ENCODE peak calls at places on chromosomes 7 and 10, in nine cellular contexts. One of them, this sample, is unnamed.

GRCh38 chr7:102178410-102178809 is 108.3 kb upstream of the SH2B2 start:
- DNase-seq in activated T-helper 1 cell treated with Interleukin-2 at 50 U/mL for 16 hours: no peak
- DNase-seq in neuronal stem cell: no peak
- DNase-seq in Calu3: no peak
- DNase-seq in activated naive CD4-positive, alpha-beta T cell treated with anti-CD3 and anti-CD28 coated beads, Interleukin-2, amount 50 U/mL, for 16 hours: no peak
- DNase-seq in lower lobe of right lung: no peak
- DNase-seq in activated CD4-positive, alpha-beta memory T cell treated with anti-CD3 and anti-CD28 coated beads, Interleukin-2, amount 10 ng/mL, durations not matched to agents 7 days and 5 days: no peak
- DNase-seq in stimulated activated CD4-positive, alpha-beta T cell treated with anti-CD3 and anti-CD28 coated beads, Interleukin-2, amount 100 ng/mL, for 48 hours: no peak
- DNase-seq in NCI-H524 treated with DMSO at 0.1 percent for 48 hours: no peak
- DNase-seq in this sample: no peak

GRCh38 chr10:80137926-80138325 is 5.4 kb downstream of the PLAC9 start:
- DNase-seq in Calu3: no peak
- DNase-seq in NCI-H524 treated with DMSO at 0.1 percent for 48 hours: no peak
- DNase-seq in stimulated activated CD4-positive, alpha-beta T cell treated with anti-CD3 and anti-CD28 coated beads, Interleukin-2, amount 100 ng/mL, for 48 hours: no peak
- DNase-seq in lower lobe of right lung: no peak
- DNase-seq in activated T-helper 1 cell treated with Interleukin-2 at 50 U/mL for 16 hours: no peak
- DNase-seq in activated CD4-positive, alpha-beta memory T cell treated with anti-CD3 and anti-CD28 coated beads, Interleukin-2, amount 10 ng/mL, durations not matched to agents 7 days and 5 days: no peak
- DNase-seq in neuronal stem cell: no peak
- DNase-seq in activated naive CD4-positive, alpha-beta T cell treated with anti-CD3 and anti-CD28 coated beads, Interleukin-2, amount 50 U/mL, for 16 hours: no peak
- DNase-seq in this sample: no peak

GRCh38 chr10:122147731-122148130 is 123.4 kb upstream of the BTBD16 start:
- DNase-seq in stimulated activated CD4-positive, alpha-beta T cell treated with anti-CD3 and anti-CD28 coated beads, Interleukin-2, amount 100 ng/mL, for 48 hours: no peak
- DNase-seq in activated CD4-positive, alpha-beta memory T cell treated with anti-CD3 and anti-CD28 coated beads, Interleukin-2, amount 10 ng/mL, durations not matched to agents 7 days and 5 days: no peak
- DNase-seq in activated T-helper 1 cell treated with Interleukin-2 at 50 U/mL for 16 hours: no peak
- DNase-seq in activated naive CD4-positive, alpha-beta T cell treated with anti-CD3 and anti-CD28 coated beads, Interleukin-2, amount 50 U/mL, for 16 hours: no peak
- DNase-seq in lower lobe of right lung: no peak
- DNase-seq in Calu3: no peak
- DNase-seq in NCI-H524 treated with DMSO at 0.1 percent for 48 hours: no peak
- DNase-seq in neuronal stem cell: no peak
- DNase-seq in this sample: no peak

GRCh38 chr7:157228864-157229422 is 90.2 kb downstream of the UBE3C start:
- DNase-seq in lower lobe of right lung: no peak
- DNase-seq in activated CD4-positive, alpha-beta memory T cell treated with anti-CD3 and anti-CD28 coated beads, Interleukin-2, amount 10 ng/mL, durations not matched to agents 7 days and 5 days: peak; percentile 38
- DNase-seq in activated naive CD4-positive, alpha-beta T cell treated with anti-CD3 and anti-CD28 coated beads, Interleukin-2, amount 50 U/mL, for 16 hours: peak; percentile 28
- DNase-seq in activated T-helper 1 cell treated with Interleukin-2 at 50 U/mL for 16 hours: no peak
- DNase-seq in Calu3: peak; percentile 29
- DNase-seq in neuronal stem cell: no peak
- DNase-seq in stimulated activated CD4-positive, alpha-beta T cell treated with anti-CD3 and anti-CD28 coated beads, Interleukin-2, amount 100 ng/mL, for 48 hours: no peak
- DNase-seq in NCI-H524 treated with DMSO at 0.1 percent for 48 hours: no peak
- DNase-seq in this sample: no peak

GRCh38 chr7:65746398-65746669 is 126.5 kb upstream of the VKORC1L1 start:
- DNase-seq in neuronal stem cell: no peak
- DNase-seq in activated CD4-positive, alpha-beta memory T cell treated with anti-CD3 and anti-CD28 coated beads, Interleukin-2, amount 10 ng/mL, durations not matched to agents 7 days and 5 days: no peak
- DNase-seq in lower lobe of right lung: no peak
- DNase-seq in Calu3: no peak
- DNase-seq in activated naive CD4-positive, alpha-beta T cell treated with anti-CD3 and anti-CD28 coated beads, Interleukin-2, amount 50 U/mL, for 16 hours: no peak
- DNase-seq in stimulated activated CD4-positive, alpha-beta T cell treated with anti-CD3 and anti-CD28 coated beads, Interleukin-2, amount 100 ng/mL, for 48 hours: no peak
- DNase-seq in activated T-helper 1 cell treated with Interleukin-2 at 50 U/mL for 16 hours: no peak
- DNase-seq in NCI-H524 treated with DMSO at 0.1 percent for 48 hours: no peak
- DNase-seq in this sample: no peak

GRCh38 chr7:151432658-151433521 is 7.1 kb downstream of the CRYGN start:
- DNase-seq in stimulated activated CD4-positive, alpha-beta T cell treated with anti-CD3 and anti-CD28 coated beads, Interleukin-2, amount 100 ng/mL, for 48 hours: peak; percentile 42
- DNase-seq in Calu3: no peak
- DNase-seq in lower lobe of right lung: no peak
- DNase-seq in activated naive CD4-positive, alpha-beta T cell treated with anti-CD3 and anti-CD28 coated beads, Interleukin-2, amount 50 U/mL, for 16 hours: peak; percentile 63
- DNase-seq in neuronal stem cell: no peak
- DNase-seq in activated T-helper 1 cell treated with Interleukin-2 at 50 U/mL for 16 hours: peak; percentile 37
- DNase-seq in NCI-H524 treated with DMSO at 0.1 percent for 48 hours: no peak
- DNase-seq in activated CD4-positive, alpha-beta memory T cell treated with anti-CD3 and anti-CD28 coated beads, Interleukin-2, amount 10 ng/mL, durations not matched to agents 7 days and 5 days: peak; percentile 71
- DNase-seq in this sample: no peak

GRCh38 chr7:47669178-47669878 is 87.4 kb upstream of the TNS3 start:
- DNase-seq in activated CD4-positive, alpha-beta memory T cell treated with anti-CD3 and anti-CD28 coated beads, Interleukin-2, amount 10 ng/mL, durations not matched to agents 7 days and 5 days: no peak
- DNase-seq in neuronal stem cell: no peak
- DNase-seq in Calu3: peak; percentile 85
- DNase-seq in activated naive CD4-positive, alpha-beta T cell treated with anti-CD3 and anti-CD28 coated beads, Interleukin-2, amount 50 U/mL, for 16 hours: no peak
- DNase-seq in NCI-H524 treated with DMSO at 0.1 percent for 48 hours: no peak
- DNase-seq in stimulated activated CD4-positive, alpha-beta T cell treated with anti-CD3 and anti-CD28 coated beads, Interleukin-2, amount 100 ng/mL, for 48 hours: no peak
- DNase-seq in activated T-helper 1 cell treated with Interleukin-2 at 50 U/mL for 16 hours: no peak
- DNase-seq in lower lobe of right lung: peak; percentile 79
- DNase-seq in this sample: peak; percentile 95

GRCh38 chr10:133166828-133167692 is 7.0 kb downstream of the KNDC1 start:
- DNase-seq in activated T-helper 1 cell treated with Interleukin-2 at 50 U/mL for 16 hours: no peak
- DNase-seq in Calu3: no peak
- DNase-seq in neuronal stem cell: no peak
- DNase-seq in stimulated activated CD4-positive, alpha-beta T cell treated with anti-CD3 and anti-CD28 coated beads, Interleukin-2, amount 100 ng/mL, for 48 hours: no peak
- DNase-seq in NCI-H524 treated with DMSO at 0.1 percent for 48 hours: no peak
- DNase-seq in activated naive CD4-positive, alpha-beta T cell treated with anti-CD3 and anti-CD28 coated beads, Interleukin-2, amount 50 U/mL, for 16 hours: no peak
- DNase-seq in lower lobe of right lung: peak; percentile 45
- DNase-seq in activated CD4-positive, alpha-beta memory T cell treated with anti-CD3 and anti-CD28 coated beads, Interleukin-2, amount 10 ng/mL, durations not matched to agents 7 days and 5 days: no peak
- DNase-seq in this sample: no peak

GRCh38 chr7:96561892-96562291 is 147.8 kb downstream of the SEM1 start:
- DNase-seq in stimulated activated CD4-positive, alpha-beta T cell treated with anti-CD3 and anti-CD28 coated beads, Interleukin-2, amount 100 ng/mL, for 48 hours: no peak
- DNase-seq in activated T-helper 1 cell treated with Interleukin-2 at 50 U/mL for 16 hours: no peak
- DNase-seq in activated CD4-positive, alpha-beta memory T cell treated with anti-CD3 and anti-CD28 coated beads, Interleukin-2, amount 10 ng/mL, durations not matched to agents 7 days and 5 days: no peak
- DNase-seq in Calu3: no peak
- DNase-seq in NCI-H524 treated with DMSO at 0.1 percent for 48 hours: no peak
- DNase-seq in activated naive CD4-positive, alpha-beta T cell treated with anti-CD3 and anti-CD28 coated beads, Interleukin-2, amount 50 U/mL, for 16 hours: no peak
- DNase-seq in neuronal stem cell: no peak
- DNase-seq in lower lobe of right lung: no peak
- DNase-seq in this sample: no peak

GRCh38 chr7:25389489-25390106 is 161.3 kb upstream of the NPVF start:
- DNase-seq in NCI-H524 treated with DMSO at 0.1 percent for 48 hours: no peak
- DNase-seq in activated naive CD4-positive, alpha-beta T cell treated with anti-CD3 and anti-CD28 coated beads, Interleukin-2, amount 50 U/mL, for 16 hours: no peak
- DNase-seq in neuronal stem cell: peak; percentile 42
- DNase-seq in activated T-helper 1 cell treated with Interleukin-2 at 50 U/mL for 16 hours: no peak
- DNase-seq in stimulated activated CD4-positive, alpha-beta T cell treated with anti-CD3 and anti-CD28 coated beads, Interleukin-2, amount 100 ng/mL, for 48 hours: no peak
- DNase-seq in Calu3: peak; percentile 54
- DNase-seq in activated CD4-positive, alpha-beta memory T cell treated with anti-CD3 and anti-CD28 coated beads, Interleukin-2, amount 10 ng/mL, durations not matched to agents 7 days and 5 days: no peak
- DNase-seq in lower lobe of right lung: no peak
- DNase-seq in this sample: peak; percentile 43

GRCh38 chr10:132714906-132715790 is 70.8 kb downstream of the NKX6-2 start:
- DNase-seq in activated CD4-positive, alpha-beta memory T cell treated with anti-CD3 and anti-CD28 coated beads, Interleukin-2, amount 10 ng/mL, durations not matched to agents 7 days and 5 days: no peak
- DNase-seq in activated naive CD4-positive, alpha-beta T cell treated with anti-CD3 and anti-CD28 coated beads, Interleukin-2, amount 50 U/mL, for 16 hours: no peak
- DNase-seq in stimulated activated CD4-positive, alpha-beta T cell treated with anti-CD3 and anti-CD28 coated beads, Interleukin-2, amount 100 ng/mL, for 48 hours: no peak
- DNase-seq in activated T-helper 1 cell treated with Interleukin-2 at 50 U/mL for 16 hours: no peak
- DNase-seq in NCI-H524 treated with DMSO at 0.1 percent for 48 hours: no peak
- DNase-seq in lower lobe of right lung: peak; percentile 34
- DNase-seq in Calu3: no peak
- DNase-seq in neuronal stem cell: no peak
- DNase-seq in this sample: no peak

GRCh38 chr7:37920619-37921339 is at the start of gene EPDR1:
- DNase-seq in activated T-helper 1 cell treated with Interleukin-2 at 50 U/mL for 16 hours: no peak
- DNase-seq in Calu3: peak; percentile 90
- DNase-seq in neuronal stem cell: peak; percentile 41
- DNase-seq in NCI-H524 treated with DMSO at 0.1 percent for 48 hours: peak; percentile 35
- DNase-seq in stimulated activated CD4-positive, alpha-beta T cell treated with anti-CD3 and anti-CD28 coated beads, Interleukin-2, amount 100 ng/mL, for 48 hours: no peak
- DNase-seq in activated CD4-positive, alpha-beta memory T cell treated with anti-CD3 and anti-CD28 coated beads, Interleukin-2, amount 10 ng/mL, durations not matched to agents 7 days and 5 days: peak; percentile 26
- DNase-seq in activated naive CD4-positive, alpha-beta T cell treated with anti-CD3 and anti-CD28 coated beads, Interleukin-2, amount 50 U/mL, for 16 hours: peak; percentile 17
- DNase-seq in lower lobe of right lung: peak; percentile 83
- DNase-seq in this sample: peak; percentile 85

GRCh38 chr10:102615361-102615760 is 28.9 kb upstream of the TRIM8 start:
- DNase-seq in lower lobe of right lung: peak; percentile 54
- DNase-seq in activated naive CD4-positive, alpha-beta T cell treated with anti-CD3 and anti-CD28 coated beads, Interleukin-2, amount 50 U/mL, for 16 hours: no peak
- DNase-seq in Calu3: no peak
- DNase-seq in activated CD4-positive, alpha-beta memory T cell treated with anti-CD3 and anti-CD28 coated beads, Interleukin-2, amount 10 ng/mL, durations not matched to agents 7 days and 5 days: no peak
- DNase-seq in activated T-helper 1 cell treated with Interleukin-2 at 50 U/mL for 16 hours: no peak
- DNase-seq in NCI-H524 treated with DMSO at 0.1 percent for 48 hours: no peak
- DNase-seq in stimulated activated CD4-positive, alpha-beta T cell treated with anti-CD3 and anti-CD28 coated beads, Interleukin-2, amount 100 ng/mL, for 48 hours: no peak
- DNase-seq in neuronal stem cell: no peak
- DNase-seq in this sample: no peak

GRCh38 chr10:4708123-4708759 is 117.8 kb upstream of the AKR1E2 start:
- DNase-seq in activated naive CD4-positive, alpha-beta T cell treated with anti-CD3 and anti-CD28 coated beads, Interleukin-2, amount 50 U/mL, for 16 hours: no peak
- DNase-seq in neuronal stem cell: no peak
- DNase-seq in activated T-helper 1 cell treated with Interleukin-2 at 50 U/mL for 16 hours: no peak
- DNase-seq in Calu3: peak; percentile 59
- DNase-seq in NCI-H524 treated with DMSO at 0.1 percent for 48 hours: no peak
- DNase-seq in activated CD4-positive, alpha-beta memory T cell treated with anti-CD3 and anti-CD28 coated beads, Interleukin-2, amount 10 ng/mL, durations not matched to agents 7 days and 5 days: no peak
- DNase-seq in stimulated activated CD4-positive, alpha-beta T cell treated with anti-CD3 and anti-CD28 coated beads, Interleukin-2, amount 100 ng/mL, for 48 hours: no peak
- DNase-seq in lower lobe of right lung: no peak
- DNase-seq in this sample: no peak

GRCh38 chr7:24896031-24896433 is 83.9 kb downstream of the OSBPL3 start:
- DNase-seq in lower lobe of right lung: no peak
- DNase-seq in stimulated activated CD4-positive, alpha-beta T cell treated with anti-CD3 and anti-CD28 coated beads, Interleukin-2, amount 100 ng/mL, for 48 hours: no peak
- DNase-seq in activated T-helper 1 cell treated with Interleukin-2 at 50 U/mL for 16 hours: no peak
- DNase-seq in Calu3: no peak
- DNase-seq in neuronal stem cell: no peak
- DNase-seq in NCI-H524 treated with DMSO at 0.1 percent for 48 hours: no peak
- DNase-seq in activated naive CD4-positive, alpha-beta T cell treated with anti-CD3 and anti-CD28 coated beads, Interleukin-2, amount 50 U/mL, for 16 hours: no peak
- DNase-seq in activated CD4-positive, alpha-beta memory T cell treated with anti-CD3 and anti-CD28 coated beads, Interleukin-2, amount 10 ng/mL, durations not matched to agents 7 days and 5 days: no peak
- DNase-seq in this sample: no peak